ENCODE peak calls at places on chromosomes 13 and 19, in seven cellular contexts. Q, S, N, P, W, B and U are unnamed samples.

GRCh38 chr13:24692541-24692940 is 12.3 kb downstream of the ATP12A start:
- DNase-seq in Q (no peak), S (no peak), N (no peak), P (no peak), W (no peak), B (no peak), U (no peak)

GRCh38 chr19:54804571-54804970 is 1.2 kb downstream of the KIR2DL4 start:
- DNase-seq in Q (no peak), S (no peak), N (no peak), P (no peak), W (no peak), B (no peak), U (no peak)

GRCh38 chr13:75135325-75135825 is 346.6 kb downstream of the TBC1D4 start:
- DNase-seq in Q (peak; percentile 81), S (no peak), N (no peak), P (no peak), W (no peak), B (no peak), U (no peak)

GRCh38 chr19:46240693-46241092 is 11.2 kb downstream of the IGFL1 start:
- DNase-seq in Q (no peak), S (no peak), N (no peak), P (no peak), W (no peak), B (no peak), U (no peak)

GRCh38 chr13:73069206-73069815 is 10.5 kb downstream of the KLF5 start:
- DNase-seq in Q (no peak), S (no peak), N (no peak), P (no peak), W (no peak), B (no peak), U (no peak)

GRCh38 chr19:45121827-45122345 is 28.9 kb downstream of the PPP1R37 start:
- DNase-seq in Q (no peak), S (no peak), N (no peak), P (no peak), W (no peak), B (no peak), U (no peak)

GRCh38 chr19:7497292-7497691 is 8.5 kb upstream of the PEX11G start:
- DNase-seq in Q (no peak), S (no peak), N (no peak), P (peak; percentile 78), W (no peak), B (peak; percentile 75), U (no peak)

GRCh38 chr13:83780201-83780600 is 102.1 kb downstream of the SLITRK1 start:
- DNase-seq in Q (no peak), S (no peak), N (no peak), P (peak; percentile 82), W (no peak), B (peak; percentile 64), U (no peak)

GRCh38 chr13:51714663-51715168 is 89.2 kb downstream of the DHRS12 start:
- DNase-seq in Q (peak; percentile 44), S (no peak), N (no peak), P (no peak), W (no peak), B (no peak), U (no peak)

GRCh38 chr13:61466280-61466679 is 50.6 kb upstream of the PCDH20 start:
- DNase-seq in Q (no peak), S (no peak), N (no peak), P (peak; percentile 57), W (no peak), B (peak; percentile 64), U (no peak)

GRCh38 chr19:14182481-14182880 is 23.5 kb downstream of the ADGRL1 start:
- DNase-seq in Q (no peak), S (no peak), N (no peak), P (no peak), W (no peak), B (no peak), U (no peak)

GRCh38 chr13:43546260-43546659 is 240.5 kb downstream of the ENOX1 start:
- DNase-seq in Q (no peak), S (no peak), N (peak; percentile 60), P (no peak), W (no peak), B (no peak), U (no peak)

GRCh38 chr13:99406799-99407201 is 94.5 kb upstream of the TM9SF2 start:
- DNase-seq in Q (no peak), S (no peak), N (no peak), P (no peak), W (no peak), B (no peak), U (no peak)

GRCh38 chr13:36432106-36432544 is at the start of gene CCNA1:
- DNase-seq in Q (no peak), S (peak; percentile 44), N (peak; percentile 19), P (peak; percentile 97), W (peak; percentile 25), B (peak; percentile 93), U (peak; percentile 24)

DNA sequence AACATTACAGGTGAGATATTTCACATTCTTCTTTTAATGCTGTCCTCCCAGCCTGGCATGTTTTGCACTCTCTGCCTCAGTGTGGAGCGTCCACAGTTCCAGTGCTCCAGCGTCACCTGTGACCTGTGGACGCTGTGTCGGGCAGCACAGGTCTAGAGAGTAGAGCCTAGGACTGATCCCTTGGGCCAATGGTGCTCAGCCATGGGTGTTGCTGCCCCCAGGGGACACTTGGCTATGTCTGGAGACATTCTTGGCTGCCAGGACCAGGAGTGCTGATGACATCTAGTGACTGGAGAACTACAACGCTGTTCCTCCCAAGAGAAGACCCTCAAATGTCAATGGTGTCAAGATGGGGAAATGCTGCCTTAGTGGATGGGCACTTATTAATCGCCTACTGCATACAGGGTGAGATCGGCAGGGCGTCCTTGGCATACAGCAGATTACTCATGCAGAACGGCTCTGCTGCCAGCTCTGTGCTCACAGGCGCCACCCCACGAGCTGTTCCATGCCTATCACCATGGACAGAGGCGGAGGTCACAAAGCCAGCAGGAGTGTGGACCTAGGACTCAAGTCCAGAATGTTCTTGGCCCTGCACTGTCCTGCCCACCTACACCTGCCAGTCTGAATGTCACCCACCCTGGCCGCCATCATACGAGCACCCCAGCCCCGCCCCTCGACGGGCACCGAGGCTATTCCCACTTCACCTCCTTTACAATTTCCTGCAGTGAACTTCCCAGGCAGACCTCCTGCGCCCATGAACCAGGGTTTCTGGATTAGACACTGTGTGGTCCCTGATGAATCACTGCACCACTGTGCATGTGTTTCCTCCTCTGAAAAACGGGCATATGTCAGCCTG is 13.9 kb upstream of the MADCAM1 start:
- DNase-seq in Q (no peak), S (no peak), N (no peak), P (no peak), W (no peak), B (peak; percentile 77), U (no peak)
- TF ChIP-seq CTCF in Q (no peak), S (no peak), N (no peak), P (peak; percentile 26), W (no peak), B (peak; percentile 59), U (peak; percentile 33)

GRCh38 chr19:58401825-58402433 is 6.5 kb downstream of the RNF225 start:
- DNase-seq in Q (no peak), S (no peak), N (no peak), P (no peak), W (no peak), B (no peak), U (no peak)

GRCh38 chr19:58408152-58409009 is at the start of gene ZNF584:
- DNase-seq in Q (peak; percentile 86), S (peak; percentile 93), N (peak; percentile 96), P (peak; percentile 99), W (peak; percentile 94), B (peak; percentile 98), U (peak; percentile 91)

GRCh38 chr19:58409010-58409790 is 751 bp downstream of the ZNF584 start:
- DNase-seq in Q (no peak), S (no peak), N (no peak), P (peak; percentile 37), W (no peak), B (peak; percentile 65), U (no peak)

GRCh38 chr19:58407658-58408151 is 744 bp upstream of the ZNF584 start:
- DNase-seq in Q (no peak), S (no peak), N (no peak), P (peak; percentile 29), W (no peak), B (peak; percentile 69), U (no peak)

DNA sequence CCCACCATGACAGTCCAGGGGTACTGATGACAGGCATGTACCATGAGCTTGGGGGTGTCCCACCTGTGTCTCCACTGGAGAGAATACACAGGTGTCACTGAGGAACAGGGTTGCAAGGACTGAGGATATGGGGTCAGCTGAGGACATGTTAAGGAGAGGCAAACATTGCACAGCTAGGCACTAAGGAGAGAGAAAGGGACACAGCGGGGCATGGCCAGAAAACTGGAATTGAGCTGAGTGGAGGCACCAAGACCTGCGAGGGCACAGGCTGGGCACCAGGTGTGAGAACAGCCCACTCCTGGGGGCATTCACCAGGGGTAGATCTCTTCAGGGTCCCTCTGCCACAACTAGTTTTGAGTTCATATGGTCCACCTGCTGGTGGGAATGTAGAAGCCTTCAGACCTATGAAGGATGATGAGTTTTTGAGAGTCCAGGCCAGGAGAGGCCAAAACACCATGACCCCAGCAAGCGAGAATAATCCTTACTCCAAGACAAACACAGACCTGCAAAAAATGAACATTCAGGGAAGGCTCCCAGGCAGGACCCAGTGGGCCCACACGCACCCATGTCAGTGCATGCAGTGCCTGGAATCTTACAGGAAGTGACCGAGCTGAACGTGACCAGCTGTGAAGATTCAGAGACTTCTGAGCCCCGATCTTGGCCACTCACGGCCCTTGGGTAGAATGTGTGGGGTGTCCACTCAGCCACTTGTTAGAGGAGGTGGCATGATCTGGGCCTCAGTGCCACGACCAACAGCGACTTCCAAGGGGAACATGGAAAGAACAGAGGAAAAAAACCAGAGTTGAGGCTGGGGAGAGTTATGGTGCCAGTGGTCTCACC is 1.4 kb upstream of the ZNF584 start:
- DNase-seq in Q (no peak), S (no peak), N (no peak), P (peak; percentile 52), W (no peak), B (peak; percentile 70), U (no peak)
- TF ChIP-seq CTCF in Q (peak; percentile 48), S (peak; percentile 59), N (peak; percentile 32), P (peak; percentile 46), W (peak; percentile 13), B (peak; percentile 74), U (peak; percentile 53)

DNA sequence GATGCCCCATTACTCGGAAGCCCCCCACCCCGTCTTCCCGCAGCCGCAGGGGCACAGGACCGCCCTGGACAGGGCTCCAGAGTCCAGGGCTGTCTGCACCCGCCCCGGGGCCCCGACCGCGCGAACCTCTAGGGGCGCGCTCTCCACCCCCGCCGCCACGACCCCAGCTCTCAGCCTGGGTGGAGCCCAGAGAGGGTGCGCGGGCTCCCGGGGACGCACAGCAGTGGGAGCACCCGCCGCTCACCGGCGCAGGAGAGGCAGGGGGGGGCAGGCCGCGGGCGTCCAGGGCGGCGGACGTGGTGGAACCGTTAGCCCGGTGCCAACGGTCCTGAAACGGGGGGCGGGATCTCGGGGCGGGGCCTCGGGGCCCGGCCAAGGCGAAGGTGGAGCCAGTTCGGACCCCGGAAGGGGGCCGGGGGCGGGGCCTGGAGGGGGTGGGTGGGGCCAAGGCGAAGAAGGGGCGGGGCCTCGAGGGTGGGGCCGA is at the start of gene ATP8B3:
- DNase-seq in Q (no peak), S (no peak), N (no peak), P (peak; percentile 61), W (peak; percentile 84), B (no peak), U (no peak)
- TF ChIP-seq CTCF in Q (peak; percentile 34), S (peak; percentile 25), N (peak; percentile 20), P (peak; percentile 41), W (no peak), B (peak; percentile 54), U (peak; percentile 31)

DNA sequence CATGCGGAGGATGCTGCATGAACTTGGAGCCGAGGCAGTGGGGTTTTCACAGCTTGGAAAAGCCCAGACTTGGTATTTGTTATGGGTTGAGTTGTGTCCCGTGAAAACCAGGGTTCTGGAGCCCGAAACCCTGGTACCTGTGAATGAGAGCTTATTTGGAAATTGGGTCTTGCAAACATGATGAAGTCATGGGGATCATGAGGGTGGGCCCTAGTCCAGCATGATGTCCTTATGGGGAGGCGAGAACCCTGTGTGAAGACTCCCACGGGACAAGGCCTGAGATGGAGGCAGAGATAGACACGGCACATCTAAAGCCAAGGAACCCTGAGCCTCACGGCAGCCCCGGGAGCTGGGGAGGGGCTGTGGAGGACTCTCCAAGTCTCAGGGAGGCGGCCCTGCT is 82.3 kb downstream of the ANKRD10 start:
- DNase-seq in Q (no peak), S (no peak), N (no peak), P (no peak), W (no peak), B (no peak), U (no peak)
- TF ChIP-seq CTCF in Q (no peak), S (no peak), N (no peak), P (no peak), W (no peak), B (no peak), U (no peak)